ENCODE peak calls at places on chromosome 19, in six cellular contexts. N is PC-3; W is body of pancreas; M is memory B cell; F is left ventricle myocardium superior; Z is activated T-cell treated with anti-CD3 and anti-CD28 coated beads, Interleukin-2, amount 50 U/mL, for 4 hours. U is an unnamed sample.
A peak's percentile ranks its signal among the peaks of the same experiment; 100 is the strongest.

GRCh38 chr19:12495002-12495802 is 10.6 kb upstream of the ZNF709 start:
- ATAC-seq in W (peak; percentile 100), Z (peak; percentile 99), M (peak; percentile 99), F (peak; percentile 100), N (peak; percentile 97), U (peak; percentile 99)

GRCh38 chr19:40923934-40924391 is 41.9 kb upstream of the CYP2A7 start:
- ATAC-seq in M (no peak), N (no peak), W (peak; percentile 74), F (no peak), Z (no peak), U (no peak)

GRCh38 chr19:56316728-56317127 is 2.1 kb upstream of the ZSCAN5A start:
- ATAC-seq in Z (no peak), N (no peak), W (no peak), M (no peak), F (no peak), U (no peak)

GRCh38 chr19:1428738-1429391 is 9.3 kb upstream of the RPS15 start:
- ATAC-seq in N (no peak), F (peak; percentile 33), W (no peak), Z (no peak), M (no peak), U (no peak)

GRCh38 chr19:17829855-17830566 is 8.7 kb upstream of the INSL3 start:
- ATAC-seq in M (no peak), Z (no peak), N (peak; percentile 70), W (peak; percentile 10), F (no peak), U (no peak)

GRCh38 chr19:43983912-43984686 is at the start of gene ZNF155:
- ATAC-seq in N (peak; percentile 99), Z (peak; percentile 98), W (peak; percentile 99), F (peak; percentile 100), M (peak; percentile 85), U (peak; percentile 97)

GRCh38 chr19:43809762-43810696 is 7.8 kb upstream of the LYPD5 start:
- ATAC-seq in W (no peak), Z (peak; percentile 65), M (peak; percentile 77), F (no peak), N (peak; percentile 70), U (peak; percentile 56)

GRCh38 chr19:39193785-39194184 is 3.0 kb upstream of the NCCRP1 start:
- ATAC-seq in N (peak; percentile 47), W (peak; percentile 83), F (peak; percentile 72), Z (no peak), M (no peak), U (no peak)

GRCh38 chr19:13574933-13575332 is 68.7 kb upstream of the CACNA1A start:
- ATAC-seq in F (no peak), N (peak; percentile 65), M (no peak), Z (no peak), W (no peak), U (no peak)

GRCh38 chr19:15897026-15897737 is 692 bp downstream of the CYP4F2 start:
- ATAC-seq in M (no peak), W (no peak), Z (no peak), F (no peak), N (no peak), U (no peak)

GRCh38 chr19:41206926-41207750 is 11.9 kb upstream of the AXL start:
- ATAC-seq in W (no peak), Z (no peak), F (peak; percentile 92), N (no peak), M (no peak), U (no peak)

GRCh38 chr19:10899171-10899653 is 27.9 kb downstream of the CARM1 start:
- ATAC-seq in F (peak; percentile 88), N (peak; percentile 75), Z (no peak), M (no peak), W (peak; percentile 94), U (no peak)

GRCh38 chr19:38805180-38805579 is 7.6 kb downstream of the LGALS4 start:
- ATAC-seq in N (peak; percentile 60), Z (no peak), M (no peak), W (peak; percentile 15), F (no peak), U (no peak)

GRCh38 chr19:35451278-35452096 is 3.4 kb downstream of the FFAR2 start:
- ATAC-seq in W (no peak), Z (peak; percentile 93), N (no peak), F (no peak), M (no peak), U (peak; percentile 98)

GRCh38 chr19:45124021-45124420 is 31.0 kb downstream of the PPP1R37 start:
- ATAC-seq in F (no peak), W (no peak), M (no peak), N (no peak), Z (no peak), U (no peak)

GRCh38 chr19:33345163-33345562 is 28.3 kb upstream of the CEBPG start:
- ATAC-seq in Z (no peak), M (no peak), W (no peak), F (no peak), N (no peak), U (no peak)

GRCh38 chr19:18529782-18530181 is 7.9 kb upstream of the ELL start:
- ATAC-seq in M (no peak), F (peak; percentile 23), N (no peak), Z (no peak), W (no peak), U (peak; percentile 29)

GRCh38 chr19:49362048-49362925 is at the start of gene TEAD2:
- ATAC-seq in Z (peak; percentile 23), M (no peak), W (peak; percentile 27), N (peak; percentile 13), F (peak; percentile 75), U (no peak)

GRCh38 chr19:31118292-31118925 is 230.8 kb downstream of the TSHZ3 start:
- ATAC-seq in W (no peak), N (no peak), F (no peak), M (no peak), Z (no peak), U (no peak)